ENCODE peak calls at places on chromosomes 2 and 18, in nine cellular contexts. X is foreskin keratinocyte; Y is right lobe of liver; G is T-cell; I is stimulated activated naive B cell treated with anti-CD40 and anti-IgM and Interleukin-4, amounts not matched to agents 10 μg/mL and 1 μg/mL and 100 μg/mL, for 72 hours; T is activated CD8-positive, alpha-beta T cell treated with anti-CD3 and anti-CD28 coated beads, Interleukin-2, amount 10 ng/mL, durations not matched to agents 7 days and 5 days; M is heart left ventricle; L is lung; S is Right ventricle myocardium superior. W is an unnamed sample.

GRCh38 chr18:61754039-61754583 is 138.7 kb downstream of the RNF152 start:
- ATAC-seq in Y (peak), I (no peak), T (no peak), X (no peak), L (no peak), S (no peak), G (no peak), M (peak), W (no peak)

GRCh38 chr2:1437537-1437936 is 24.3 kb downstream of the TPO start:
- ATAC-seq in G (no peak), M (no peak), I (no peak), L (no peak), X (no peak), S (no peak), T (no peak), Y (no peak), W (no peak)

GRCh38 chr2:240329778-240330177 is 105.7 kb upstream of the GPC1 start:
- ATAC-seq in T (no peak), L (no peak), S (no peak), X (no peak), Y (no peak), G (no peak), I (no peak), M (no peak), W (no peak)

GRCh38 chr2:102770506-102770905 is 8.7 kb downstream of the TMEM182 start:
- ATAC-seq in I (no peak), Y (no peak), L (no peak), G (no peak), T (no peak), S (peak), X (no peak), M (peak), W (no peak)

GRCh38 chr18:54150226-54150625 is 74.2 kb downstream of the MBD2 start:
- ATAC-seq in M (no peak), G (no peak), S (no peak), I (no peak), Y (no peak), X (peak), L (no peak), T (no peak), W (no peak)

GRCh38 chr2:135590594-135591290 is 59.5 kb downstream of the R3HDM1 start:
- ATAC-seq in I (no peak), Y (no peak), M (no peak), X (no peak), S (no peak), T (no peak), L (no peak), G (peak), W (peak)

GRCh38 chr18:55485666-55486065 is 102.3 kb downstream of the TCF4 start:
- ATAC-seq in X (peak), L (no peak), S (peak), T (no peak), Y (no peak), M (peak), I (no peak), G (no peak), W (no peak)

GRCh38 chr18:7921938-7922587 is 354.9 kb downstream of the PTPRM start:
- ATAC-seq in S (no peak), I (no peak), Y (peak), X (peak), L (peak), T (no peak), G (no peak), M (no peak), W (no peak)

GRCh38 chr18:22108674-22109073 is 60.7 kb upstream of the GATA6 start:
- ATAC-seq in Y (peak), L (no peak), M (no peak), I (no peak), X (no peak), S (no peak), T (no peak), G (no peak), W (no peak)

GRCh38 chr2:27281855-27282559 is at the start of gene TRIM54:
- ATAC-seq in T (no peak), S (peak), G (no peak), M (peak), Y (no peak), X (no peak), I (no peak), L (no peak), W (no peak)

GRCh38 chr2:216505133-216506106 is 6.8 kb downstream of the RPL37A start:
- ATAC-seq in I (peak), Y (no peak), T (no peak), S (no peak), X (no peak), G (no peak), M (no peak), L (no peak), W (no peak)

GRCh38 chr2:186309901-186310300 is 176.2 kb upstream of the ZC3H15 start:
- ATAC-seq in G (no peak), X (no peak), I (no peak), S (peak), M (peak), T (no peak), L (no peak), Y (no peak), W (no peak)

GRCh38 chr2:110134025-110134424 is 18.4 kb upstream of the MALL start:
- ATAC-seq in X (no peak), M (no peak), S (no peak), L (no peak), I (no peak), T (no peak), Y (no peak), G (no peak), W (peak)

GRCh38 chr2:216034065-216034464 is 20.7 kb upstream of the MREG start:
- ATAC-seq in M (peak), Y (peak), G (peak), I (peak), L (no peak), X (peak), T (peak), S (peak), W (peak)

GRCh38 chr2:50207881-50208280 is 824.1 kb downstream of the NRXN1 start:
- ATAC-seq in G (no peak), S (no peak), L (no peak), M (no peak), X (no peak), T (no peak), Y (no peak), I (peak), W (no peak)

GRCh38 chr2:21072477-21073242 is 28.8 kb upstream of the APOB start:
- ATAC-seq in L (no peak), T (no peak), X (no peak), S (no peak), M (no peak), G (no peak), I (no peak), Y (peak), W (no peak)

GRCh38 chr18:26736301-26736700 is 129.2 kb downstream of the AQP4 start:
- ATAC-seq in S (no peak), G (no peak), M (no peak), I (no peak), Y (no peak), X (no peak), L (no peak), T (no peak), W (no peak)

GRCh38 chr2:159375241-159375640 is 88.7 kb upstream of the WDSUB1 start:
- ATAC-seq in G (no peak), S (no peak), Y (no peak), M (no peak), I (no peak), T (no peak), X (no peak), L (no peak), W (no peak)

GRCh38 chr2:219331560-219332213 is 857 bp downstream of the RESP18 start:
- ATAC-seq in Y (peak), S (peak), X (peak), L (no peak), M (peak), G (no peak), T (no peak), I (no peak), W (no peak)

GRCh38 chr2:164675027-164675426 is 53.7 kb upstream of the GRB14 start:
- ATAC-seq in L (no peak), I (no peak), X (no peak), Y (peak), T (no peak), M (no peak), S (no peak), G (no peak), W (no peak)